ENCODE peak calls at places on chromosomes 2 and 18, in nine cellular contexts. One of them, this sample, is unnamed.

GRCh38 chr18:69590150-69590549 is 189.5 kb downstream of the DOK6 start:
- DNase-seq in stimulated activated CD8-positive, alpha-beta memory T cell treated with anti-CD3 and anti-CD28 coated beads, Interleukin-4, amount 100 ng/mL, for 1 hour: no peak
- DNase-seq in OCI-LY7: no peak
- DNase-seq in activated CD4-positive, alpha-beta T cell treated with anti-CD3 and anti-CD28 coated beads for 24 hours: no peak
- DNase-seq in RKO: no peak
- DNase-seq in activated effector memory CD4-positive, alpha-beta T cell treated with anti-CD3 and anti-CD28 coated beads, Interleukin-2, amount 50 U/mL, for 16 hours: no peak
- DNase-seq in A549: no peak
- DNase-seq in hypothalamus: no peak
- DNase-seq in HS-27A: no peak
- DNase-seq in this sample: no peak

GRCh38 chr2:68466361-68466777 is 725 bp downstream of the FBXO48 start:
- DNase-seq in stimulated activated CD8-positive, alpha-beta memory T cell treated with anti-CD3 and anti-CD28 coated beads, Interleukin-4, amount 100 ng/mL, for 1 hour: peak
- DNase-seq in OCI-LY7: peak
- DNase-seq in activated CD4-positive, alpha-beta T cell treated with anti-CD3 and anti-CD28 coated beads for 24 hours: peak
- DNase-seq in RKO: peak
- DNase-seq in activated effector memory CD4-positive, alpha-beta T cell treated with anti-CD3 and anti-CD28 coated beads, Interleukin-2, amount 50 U/mL, for 16 hours: peak
- DNase-seq in A549: peak
- DNase-seq in hypothalamus: no peak
- DNase-seq in HS-27A: no peak
- DNase-seq in this sample: no peak

GRCh38 chr2:209591021-209591420 is 167.2 kb downstream of the MAP2 start:
- DNase-seq in stimulated activated CD8-positive, alpha-beta memory T cell treated with anti-CD3 and anti-CD28 coated beads, Interleukin-4, amount 100 ng/mL, for 1 hour: no peak
- DNase-seq in OCI-LY7: no peak
- DNase-seq in activated CD4-positive, alpha-beta T cell treated with anti-CD3 and anti-CD28 coated beads for 24 hours: no peak
- DNase-seq in RKO: no peak
- DNase-seq in activated effector memory CD4-positive, alpha-beta T cell treated with anti-CD3 and anti-CD28 coated beads, Interleukin-2, amount 50 U/mL, for 16 hours: no peak
- DNase-seq in A549: no peak
- DNase-seq in hypothalamus: no peak
- DNase-seq in HS-27A: no peak
- DNase-seq in this sample: no peak

GRCh38 chr2:65991332-65991731 is 443.6 kb upstream of the MEIS1 start:
- DNase-seq in stimulated activated CD8-positive, alpha-beta memory T cell treated with anti-CD3 and anti-CD28 coated beads, Interleukin-4, amount 100 ng/mL, for 1 hour: no peak
- DNase-seq in OCI-LY7: no peak
- DNase-seq in activated CD4-positive, alpha-beta T cell treated with anti-CD3 and anti-CD28 coated beads for 24 hours: no peak
- DNase-seq in RKO: no peak
- DNase-seq in activated effector memory CD4-positive, alpha-beta T cell treated with anti-CD3 and anti-CD28 coated beads, Interleukin-2, amount 50 U/mL, for 16 hours: no peak
- DNase-seq in A549: no peak
- DNase-seq in hypothalamus: no peak
- DNase-seq in HS-27A: no peak
- DNase-seq in this sample: no peak

GRCh38 chr2:68675470-68675869 is 32.1 kb downstream of the PROKR1 start:
- DNase-seq in stimulated activated CD8-positive, alpha-beta memory T cell treated with anti-CD3 and anti-CD28 coated beads, Interleukin-4, amount 100 ng/mL, for 1 hour: no peak
- DNase-seq in OCI-LY7: no peak
- DNase-seq in activated CD4-positive, alpha-beta T cell treated with anti-CD3 and anti-CD28 coated beads for 24 hours: no peak
- DNase-seq in RKO: no peak
- DNase-seq in activated effector memory CD4-positive, alpha-beta T cell treated with anti-CD3 and anti-CD28 coated beads, Interleukin-2, amount 50 U/mL, for 16 hours: no peak
- DNase-seq in A549: no peak
- DNase-seq in hypothalamus: no peak
- DNase-seq in HS-27A: no peak
- DNase-seq in this sample: no peak

GRCh38 chr2:101698419-101699190 is 1.1 kb downstream of the MAP4K4 start:
- DNase-seq in stimulated activated CD8-positive, alpha-beta memory T cell treated with anti-CD3 and anti-CD28 coated beads, Interleukin-4, amount 100 ng/mL, for 1 hour: no peak
- DNase-seq in OCI-LY7: peak
- DNase-seq in activated CD4-positive, alpha-beta T cell treated with anti-CD3 and anti-CD28 coated beads for 24 hours: no peak
- DNase-seq in RKO: peak
- DNase-seq in activated effector memory CD4-positive, alpha-beta T cell treated with anti-CD3 and anti-CD28 coated beads, Interleukin-2, amount 50 U/mL, for 16 hours: no peak
- DNase-seq in A549: peak
- DNase-seq in hypothalamus: no peak
- DNase-seq in HS-27A: no peak
- DNase-seq in this sample: no peak

GRCh38 chr2:128492966-128493811 is 174.5 kb upstream of the HS6ST1 start:
- DNase-seq in stimulated activated CD8-positive, alpha-beta memory T cell treated with anti-CD3 and anti-CD28 coated beads, Interleukin-4, amount 100 ng/mL, for 1 hour: no peak
- DNase-seq in OCI-LY7: no peak
- DNase-seq in activated CD4-positive, alpha-beta T cell treated with anti-CD3 and anti-CD28 coated beads for 24 hours: no peak
- DNase-seq in RKO: no peak
- DNase-seq in activated effector memory CD4-positive, alpha-beta T cell treated with anti-CD3 and anti-CD28 coated beads, Interleukin-2, amount 50 U/mL, for 16 hours: peak
- DNase-seq in A549: no peak
- DNase-seq in hypothalamus: no peak
- DNase-seq in HS-27A: no peak
- DNase-seq in this sample: no peak

GRCh38 chr2:191597186-191597751 is 80.7 kb upstream of the NABP1 start:
- DNase-seq in stimulated activated CD8-positive, alpha-beta memory T cell treated with anti-CD3 and anti-CD28 coated beads, Interleukin-4, amount 100 ng/mL, for 1 hour: no peak
- DNase-seq in OCI-LY7: no peak
- DNase-seq in activated CD4-positive, alpha-beta T cell treated with anti-CD3 and anti-CD28 coated beads for 24 hours: no peak
- DNase-seq in RKO: no peak
- DNase-seq in activated effector memory CD4-positive, alpha-beta T cell treated with anti-CD3 and anti-CD28 coated beads, Interleukin-2, amount 50 U/mL, for 16 hours: no peak
- DNase-seq in A549: no peak
- DNase-seq in hypothalamus: no peak
- DNase-seq in HS-27A: no peak
- DNase-seq in this sample: no peak

GRCh38 chr2:13091463-13091862 is 374.7 kb downstream of the TRIB2 start:
- DNase-seq in stimulated activated CD8-positive, alpha-beta memory T cell treated with anti-CD3 and anti-CD28 coated beads, Interleukin-4, amount 100 ng/mL, for 1 hour: no peak
- DNase-seq in OCI-LY7: no peak
- DNase-seq in activated CD4-positive, alpha-beta T cell treated with anti-CD3 and anti-CD28 coated beads for 24 hours: no peak
- DNase-seq in RKO: peak
- DNase-seq in activated effector memory CD4-positive, alpha-beta T cell treated with anti-CD3 and anti-CD28 coated beads, Interleukin-2, amount 50 U/mL, for 16 hours: no peak
- DNase-seq in A549: no peak
- DNase-seq in hypothalamus: no peak
- DNase-seq in HS-27A: no peak
- DNase-seq in this sample: no peak

GRCh38 chr2:45973426-45973825 is 322.0 kb downstream of the PRKCE start:
- DNase-seq in stimulated activated CD8-positive, alpha-beta memory T cell treated with anti-CD3 and anti-CD28 coated beads, Interleukin-4, amount 100 ng/mL, for 1 hour: no peak
- DNase-seq in OCI-LY7: no peak
- DNase-seq in activated CD4-positive, alpha-beta T cell treated with anti-CD3 and anti-CD28 coated beads for 24 hours: no peak
- DNase-seq in RKO: no peak
- DNase-seq in activated effector memory CD4-positive, alpha-beta T cell treated with anti-CD3 and anti-CD28 coated beads, Interleukin-2, amount 50 U/mL, for 16 hours: no peak
- DNase-seq in A549: no peak
- DNase-seq in hypothalamus: no peak
- DNase-seq in HS-27A: no peak
- DNase-seq in this sample: no peak

GRCh38 chr18:23324861-23325260 is 128.2 kb upstream of the RIOK3 start:
- DNase-seq in stimulated activated CD8-positive, alpha-beta memory T cell treated with anti-CD3 and anti-CD28 coated beads, Interleukin-4, amount 100 ng/mL, for 1 hour: no peak
- DNase-seq in OCI-LY7: no peak
- DNase-seq in activated CD4-positive, alpha-beta T cell treated with anti-CD3 and anti-CD28 coated beads for 24 hours: no peak
- DNase-seq in RKO: no peak
- DNase-seq in activated effector memory CD4-positive, alpha-beta T cell treated with anti-CD3 and anti-CD28 coated beads, Interleukin-2, amount 50 U/mL, for 16 hours: no peak
- DNase-seq in A549: no peak
- DNase-seq in hypothalamus: no peak
- DNase-seq in HS-27A: no peak
- DNase-seq in this sample: no peak

GRCh38 chr2:190698895-190699294 is 50.0 kb downstream of the NAB1 start:
- DNase-seq in stimulated activated CD8-positive, alpha-beta memory T cell treated with anti-CD3 and anti-CD28 coated beads, Interleukin-4, amount 100 ng/mL, for 1 hour: no peak
- DNase-seq in OCI-LY7: no peak
- DNase-seq in activated CD4-positive, alpha-beta T cell treated with anti-CD3 and anti-CD28 coated beads for 24 hours: no peak
- DNase-seq in RKO: no peak
- DNase-seq in activated effector memory CD4-positive, alpha-beta T cell treated with anti-CD3 and anti-CD28 coated beads, Interleukin-2, amount 50 U/mL, for 16 hours: no peak
- DNase-seq in A549: no peak
- DNase-seq in hypothalamus: no peak
- DNase-seq in HS-27A: no peak
- DNase-seq in this sample: no peak

GRCh38 chr2:201644001-201644400 is 698 bp upstream of the TMEM237 start:
- DNase-seq in stimulated activated CD8-positive, alpha-beta memory T cell treated with anti-CD3 and anti-CD28 coated beads, Interleukin-4, amount 100 ng/mL, for 1 hour: no peak
- DNase-seq in OCI-LY7: no peak
- DNase-seq in activated CD4-positive, alpha-beta T cell treated with anti-CD3 and anti-CD28 coated beads for 24 hours: no peak
- DNase-seq in RKO: no peak
- DNase-seq in activated effector memory CD4-positive, alpha-beta T cell treated with anti-CD3 and anti-CD28 coated beads, Interleukin-2, amount 50 U/mL, for 16 hours: no peak
- DNase-seq in A549: no peak
- DNase-seq in hypothalamus: no peak
- DNase-seq in HS-27A: no peak
- DNase-seq in this sample: no peak

GRCh38 chr18:63082661-63083531 is 236.7 kb downstream of the BCL2 start:
- DNase-seq in stimulated activated CD8-positive, alpha-beta memory T cell treated with anti-CD3 and anti-CD28 coated beads, Interleukin-4, amount 100 ng/mL, for 1 hour: no peak
- DNase-seq in OCI-LY7: no peak
- DNase-seq in activated CD4-positive, alpha-beta T cell treated with anti-CD3 and anti-CD28 coated beads for 24 hours: no peak
- DNase-seq in RKO: peak
- DNase-seq in activated effector memory CD4-positive, alpha-beta T cell treated with anti-CD3 and anti-CD28 coated beads, Interleukin-2, amount 50 U/mL, for 16 hours: no peak
- DNase-seq in A549: no peak
- DNase-seq in hypothalamus: no peak
- DNase-seq in HS-27A: no peak
- DNase-seq in this sample: no peak

GRCh38 chr2:219856602-219857001 is 229.2 kb downstream of the SLC4A3 start:
- DNase-seq in stimulated activated CD8-positive, alpha-beta memory T cell treated with anti-CD3 and anti-CD28 coated beads, Interleukin-4, amount 100 ng/mL, for 1 hour: no peak
- DNase-seq in OCI-LY7: no peak
- DNase-seq in activated CD4-positive, alpha-beta T cell treated with anti-CD3 and anti-CD28 coated beads for 24 hours: no peak
- DNase-seq in RKO: no peak
- DNase-seq in activated effector memory CD4-positive, alpha-beta T cell treated with anti-CD3 and anti-CD28 coated beads, Interleukin-2, amount 50 U/mL, for 16 hours: no peak
- DNase-seq in A549: no peak
- DNase-seq in hypothalamus: no peak
- DNase-seq in HS-27A: no peak
- DNase-seq in this sample: no peak

GRCh38 chr2:14634885-14635871 is 2.7 kb downstream of the LRATD1 start:
- DNase-seq in stimulated activated CD8-positive, alpha-beta memory T cell treated with anti-CD3 and anti-CD28 coated beads, Interleukin-4, amount 100 ng/mL, for 1 hour: no peak
- DNase-seq in OCI-LY7: no peak
- DNase-seq in activated CD4-positive, alpha-beta T cell treated with anti-CD3 and anti-CD28 coated beads for 24 hours: no peak
- DNase-seq in RKO: no peak
- DNase-seq in activated effector memory CD4-positive, alpha-beta T cell treated with anti-CD3 and anti-CD28 coated beads, Interleukin-2, amount 50 U/mL, for 16 hours: no peak
- DNase-seq in A549: peak
- DNase-seq in hypothalamus: no peak
- DNase-seq in HS-27A: no peak
- DNase-seq in this sample: peak

GRCh38 chr2:78202986-78203670 is 681.0 kb upstream of the LRRTM4 start:
- DNase-seq in stimulated activated CD8-positive, alpha-beta memory T cell treated with anti-CD3 and anti-CD28 coated beads, Interleukin-4, amount 100 ng/mL, for 1 hour: no peak
- DNase-seq in OCI-LY7: no peak
- DNase-seq in activated CD4-positive, alpha-beta T cell treated with anti-CD3 and anti-CD28 coated beads for 24 hours: no peak
- DNase-seq in RKO: peak
- DNase-seq in activated effector memory CD4-positive, alpha-beta T cell treated with anti-CD3 and anti-CD28 coated beads, Interleukin-2, amount 50 U/mL, for 16 hours: no peak
- DNase-seq in A549: no peak
- DNase-seq in hypothalamus: no peak
- DNase-seq in HS-27A: no peak
- DNase-seq in this sample: no peak

GRCh38 chr2:139142252-139142651 is 362.1 kb upstream of the NXPH2 start:
- DNase-seq in stimulated activated CD8-positive, alpha-beta memory T cell treated with anti-CD3 and anti-CD28 coated beads, Interleukin-4, amount 100 ng/mL, for 1 hour: no peak
- DNase-seq in OCI-LY7: peak
- DNase-seq in activated CD4-positive, alpha-beta T cell treated with anti-CD3 and anti-CD28 coated beads for 24 hours: no peak
- DNase-seq in RKO: peak
- DNase-seq in activated effector memory CD4-positive, alpha-beta T cell treated with anti-CD3 and anti-CD28 coated beads, Interleukin-2, amount 50 U/mL, for 16 hours: no peak
- DNase-seq in A549: no peak
- DNase-seq in hypothalamus: no peak
- DNase-seq in HS-27A: no peak
- DNase-seq in this sample: no peak

GRCh38 chr18:44548291-44549221 is 132.1 kb upstream of the SETBP1 start:
- DNase-seq in stimulated activated CD8-positive, alpha-beta memory T cell treated with anti-CD3 and anti-CD28 coated beads, Interleukin-4, amount 100 ng/mL, for 1 hour: no peak
- DNase-seq in OCI-LY7: no peak
- DNase-seq in activated CD4-positive, alpha-beta T cell treated with anti-CD3 and anti-CD28 coated beads for 24 hours: no peak
- DNase-seq in RKO: no peak
- DNase-seq in activated effector memory CD4-positive, alpha-beta T cell treated with anti-CD3 and anti-CD28 coated beads, Interleukin-2, amount 50 U/mL, for 16 hours: no peak
- DNase-seq in A549: no peak
- DNase-seq in hypothalamus: no peak
- DNase-seq in HS-27A: no peak
- DNase-seq in this sample: peak

GRCh38 chr2:184363213-184363612 is 235.1 kb upstream of the ZNF804A start:
- DNase-seq in stimulated activated CD8-positive, alpha-beta memory T cell treated with anti-CD3 and anti-CD28 coated beads, Interleukin-4, amount 100 ng/mL, for 1 hour: no peak
- DNase-seq in OCI-LY7: peak
- DNase-seq in activated CD4-positive, alpha-beta T cell treated with anti-CD3 and anti-CD28 coated beads for 24 hours: no peak
- DNase-seq in RKO: no peak
- DNase-seq in activated effector memory CD4-positive, alpha-beta T cell treated with anti-CD3 and anti-CD28 coated beads, Interleukin-2, amount 50 U/mL, for 16 hours: no peak
- DNase-seq in A549: no peak
- DNase-seq in hypothalamus: no peak
- DNase-seq in HS-27A: no peak
- DNase-seq in this sample: no peak

GRCh38 chr2:25505630-25506029 is 163.9 kb upstream of the DNMT3A start:
- DNase-seq in stimulated activated CD8-positive, alpha-beta memory T cell treated with anti-CD3 and anti-CD28 coated beads, Interleukin-4, amount 100 ng/mL, for 1 hour: no peak
- DNase-seq in OCI-LY7: no peak
- DNase-seq in activated CD4-positive, alpha-beta T cell treated with anti-CD3 and anti-CD28 coated beads for 24 hours: no peak
- DNase-seq in RKO: peak
- DNase-seq in activated effector memory CD4-positive, alpha-beta T cell treated with anti-CD3 and anti-CD28 coated beads, Interleukin-2, amount 50 U/mL, for 16 hours: no peak
- DNase-seq in A549: no peak
- DNase-seq in hypothalamus: no peak
- DNase-seq in HS-27A: no peak
- DNase-seq in this sample: no peak

GRCh38 chr2:63844616-63845015 is 2.9 kb downstream of the UGP2 start:
- DNase-seq in stimulated activated CD8-positive, alpha-beta memory T cell treated with anti-CD3 and anti-CD28 coated beads, Interleukin-4, amount 100 ng/mL, for 1 hour: no peak
- DNase-seq in OCI-LY7: no peak
- DNase-seq in activated CD4-positive, alpha-beta T cell treated with anti-CD3 and anti-CD28 coated beads for 24 hours: no peak
- DNase-seq in RKO: no peak
- DNase-seq in activated effector memory CD4-positive, alpha-beta T cell treated with anti-CD3 and anti-CD28 coated beads, Interleukin-2, amount 50 U/mL, for 16 hours: no peak
- DNase-seq in A549: no peak
- DNase-seq in hypothalamus: no peak
- DNase-seq in HS-27A: no peak
- DNase-seq in this sample: no peak

GRCh38 chr2:130756041-130756720 is 841 bp downstream of the AMER3 start:
- DNase-seq in stimulated activated CD8-positive, alpha-beta memory T cell treated with anti-CD3 and anti-CD28 coated beads, Interleukin-4, amount 100 ng/mL, for 1 hour: no peak
- DNase-seq in OCI-LY7: no peak
- DNase-seq in activated CD4-positive, alpha-beta T cell treated with anti-CD3 and anti-CD28 coated beads for 24 hours: no peak
- DNase-seq in RKO: no peak
- DNase-seq in activated effector memory CD4-positive, alpha-beta T cell treated with anti-CD3 and anti-CD28 coated beads, Interleukin-2, amount 50 U/mL, for 16 hours: no peak
- DNase-seq in A549: peak
- DNase-seq in hypothalamus: no peak
- DNase-seq in HS-27A: no peak
- DNase-seq in this sample: no peak

GRCh38 chr2:176902454-176902853 is 310.1 kb upstream of the HNRNPA3 start:
- DNase-seq in stimulated activated CD8-positive, alpha-beta memory T cell treated with anti-CD3 and anti-CD28 coated beads, Interleukin-4, amount 100 ng/mL, for 1 hour: no peak
- DNase-seq in OCI-LY7: no peak
- DNase-seq in activated CD4-positive, alpha-beta T cell treated with anti-CD3 and anti-CD28 coated beads for 24 hours: no peak
- DNase-seq in RKO: no peak
- DNase-seq in activated effector memory CD4-positive, alpha-beta T cell treated with anti-CD3 and anti-CD28 coated beads, Interleukin-2, amount 50 U/mL, for 16 hours: no peak
- DNase-seq in A549: no peak
- DNase-seq in hypothalamus: no peak
- DNase-seq in HS-27A: no peak
- DNase-seq in this sample: no peak

GRCh38 chr18:55998071-55998522 is 410.1 kb upstream of the TCF4 start:
- DNase-seq in stimulated activated CD8-positive, alpha-beta memory T cell treated with anti-CD3 and anti-CD28 coated beads, Interleukin-4, amount 100 ng/mL, for 1 hour: no peak
- DNase-seq in OCI-LY7: no peak
- DNase-seq in activated CD4-positive, alpha-beta T cell treated with anti-CD3 and anti-CD28 coated beads for 24 hours: no peak
- DNase-seq in RKO: no peak
- DNase-seq in activated effector memory CD4-positive, alpha-beta T cell treated with anti-CD3 and anti-CD28 coated beads, Interleukin-2, amount 50 U/mL, for 16 hours: no peak
- DNase-seq in A549: no peak
- DNase-seq in hypothalamus: peak
- DNase-seq in HS-27A: no peak
- DNase-seq in this sample: no peak

GRCh38 chr2:155815851-155816250 is 516.7 kb downstream of the NR4A2 start:
- DNase-seq in stimulated activated CD8-positive, alpha-beta memory T cell treated with anti-CD3 and anti-CD28 coated beads, Interleukin-4, amount 100 ng/mL, for 1 hour: no peak
- DNase-seq in OCI-LY7: peak
- DNase-seq in activated CD4-positive, alpha-beta T cell treated with anti-CD3 and anti-CD28 coated beads for 24 hours: no peak
- DNase-seq in RKO: peak
- DNase-seq in activated effector memory CD4-positive, alpha-beta T cell treated with anti-CD3 and anti-CD28 coated beads, Interleukin-2, amount 50 U/mL, for 16 hours: no peak
- DNase-seq in A549: no peak
- DNase-seq in hypothalamus: no peak
- DNase-seq in HS-27A: no peak
- DNase-seq in this sample: no peak

GRCh38 chr18:79511671-79512301 is 116.1 kb downstream of the NFATC1 start:
- DNase-seq in stimulated activated CD8-positive, alpha-beta memory T cell treated with anti-CD3 and anti-CD28 coated beads, Interleukin-4, amount 100 ng/mL, for 1 hour: no peak
- DNase-seq in OCI-LY7: no peak
- DNase-seq in activated CD4-positive, alpha-beta T cell treated with anti-CD3 and anti-CD28 coated beads for 24 hours: no peak
- DNase-seq in RKO: no peak
- DNase-seq in activated effector memory CD4-positive, alpha-beta T cell treated with anti-CD3 and anti-CD28 coated beads, Interleukin-2, amount 50 U/mL, for 16 hours: peak
- DNase-seq in A549: no peak
- DNase-seq in hypothalamus: no peak
- DNase-seq in HS-27A: no peak
- DNase-seq in this sample: no peak

GRCh38 chr2:73503992-73504570 is 118.4 kb downstream of the ALMS1 start:
- DNase-seq in stimulated activated CD8-positive, alpha-beta memory T cell treated with anti-CD3 and anti-CD28 coated beads, Interleukin-4, amount 100 ng/mL, for 1 hour: no peak
- DNase-seq in OCI-LY7: no peak
- DNase-seq in activated CD4-positive, alpha-beta T cell treated with anti-CD3 and anti-CD28 coated beads for 24 hours: no peak
- DNase-seq in RKO: no peak
- DNase-seq in activated effector memory CD4-positive, alpha-beta T cell treated with anti-CD3 and anti-CD28 coated beads, Interleukin-2, amount 50 U/mL, for 16 hours: no peak
- DNase-seq in A549: no peak
- DNase-seq in hypothalamus: no peak
- DNase-seq in HS-27A: no peak
- DNase-seq in this sample: no peak

GRCh38 chr2:239152916-239153305 is 247.9 kb downstream of the HDAC4 start:
- DNase-seq in stimulated activated CD8-positive, alpha-beta memory T cell treated with anti-CD3 and anti-CD28 coated beads, Interleukin-4, amount 100 ng/mL, for 1 hour: no peak
- DNase-seq in OCI-LY7: no peak
- DNase-seq in activated CD4-positive, alpha-beta T cell treated with anti-CD3 and anti-CD28 coated beads for 24 hours: no peak
- DNase-seq in RKO: no peak
- DNase-seq in activated effector memory CD4-positive, alpha-beta T cell treated with anti-CD3 and anti-CD28 coated beads, Interleukin-2, amount 50 U/mL, for 16 hours: peak
- DNase-seq in A549: no peak
- DNase-seq in hypothalamus: no peak
- DNase-seq in HS-27A: no peak
- DNase-seq in this sample: no peak

GRCh38 chr2:38201784-38202183 is 125.8 kb upstream of the CYP1B1 start:
- DNase-seq in stimulated activated CD8-positive, alpha-beta memory T cell treated with anti-CD3 and anti-CD28 coated beads, Interleukin-4, amount 100 ng/mL, for 1 hour: no peak
- DNase-seq in OCI-LY7: no peak
- DNase-seq in activated CD4-positive, alpha-beta T cell treated with anti-CD3 and anti-CD28 coated beads for 24 hours: no peak
- DNase-seq in RKO: no peak
- DNase-seq in activated effector memory CD4-positive, alpha-beta T cell treated with anti-CD3 and anti-CD28 coated beads, Interleukin-2, amount 50 U/mL, for 16 hours: no peak
- DNase-seq in A549: no peak
- DNase-seq in hypothalamus: no peak
- DNase-seq in HS-27A: no peak
- DNase-seq in this sample: no peak

GRCh38 chr2:12488365-12488972 is 228.3 kb upstream of the TRIB2 start:
- DNase-seq in stimulated activated CD8-positive, alpha-beta memory T cell treated with anti-CD3 and anti-CD28 coated beads, Interleukin-4, amount 100 ng/mL, for 1 hour: peak
- DNase-seq in OCI-LY7: peak
- DNase-seq in activated CD4-positive, alpha-beta T cell treated with anti-CD3 and anti-CD28 coated beads for 24 hours: no peak
- DNase-seq in RKO: no peak
- DNase-seq in activated effector memory CD4-positive, alpha-beta T cell treated with anti-CD3 and anti-CD28 coated beads, Interleukin-2, amount 50 U/mL, for 16 hours: peak
- DNase-seq in A549: no peak
- DNase-seq in hypothalamus: no peak
- DNase-seq in HS-27A: no peak
- DNase-seq in this sample: no peak

This sample was measured in left ventricle myocardium inferior.